ENCODE peak calls at places on chromosomes 2 and 18, in six cellular contexts. J is prostate gland, O is HCT116, C is sigmoid colon, Y is GM12878, Z is H1. X is an unnamed sample.

GRCh38 chr2:61263848-61264247 is 101.9 kb downstream of the C2orf74 start:
- DNase-seq in J (no peak), O (no peak), C (no peak), Y (no peak), Z (no peak), X (no peak)

GRCh38 chr2:27209621-27210401 is 2.0 kb upstream of the ATRAID start:
- DNase-seq in J (no peak), O (no peak), C (peak), Y (no peak), Z (no peak), X (peak)

GRCh38 chr18:39753178-39753577 is 2187.6 kb upstream of the CELF4 start:
- DNase-seq in J (no peak), O (no peak), C (no peak), Y (no peak), Z (no peak), X (no peak)

GRCh38 chr2:96870631-96871255 is 863 bp upstream of the SEMA4C start:
- DNase-seq in J (peak), O (no peak), C (peak), Y (no peak), Z (no peak), X (peak)

GRCh38 chr2:120379916-120380893 is 34.3 kb downstream of the INHBB start:
- DNase-seq in J (no peak), O (no peak), C (no peak), Y (no peak), Z (no peak), X (no peak)

GRCh38 chr2:65504814-65505697 is 72.7 kb upstream of the SPRED2 start:
- DNase-seq in J (peak), O (no peak), C (no peak), Y (no peak), Z (no peak), X (no peak)

GRCh38 chr2:12070581-12070980 is 324.1 kb downstream of the LPIN1 start:
- DNase-seq in J (no peak), O (no peak), C (no peak), Y (no peak), Z (no peak), X (no peak)

GRCh38 chr2:195364015-195364965 is 292.7 kb upstream of the SLC39A10 start:
- DNase-seq in J (no peak), O (no peak), C (no peak), Y (no peak), Z (no peak), X (no peak)

GRCh38 chr2:120899373-120899772 is 163.7 kb downstream of the GLI2 start:
- DNase-seq in J (no peak), O (no peak), C (no peak), Y (no peak), Z (no peak), X (no peak)

GRCh38 chr18:77065221-77065981 is 67.2 kb downstream of the MBP start:
- DNase-seq in J (no peak), O (peak), C (no peak), Y (peak), Z (no peak), X (no peak)

GRCh38 chr2:20378891-20379519 is 28.4 kb upstream of the PUM2 start:
- DNase-seq in J (peak), O (peak), C (peak), Y (no peak), Z (peak), X (peak)

GRCh38 chr2:54810236-54810635 is 86.8 kb downstream of the EML6 start:
- DNase-seq in J (no peak), O (no peak), C (no peak), Y (no peak), Z (no peak), X (no peak)

GRCh38 chr2:226885769-226886435 is 50.0 kb downstream of the RHBDD1 start:
- DNase-seq in J (no peak), O (no peak), C (no peak), Y (no peak), Z (no peak), X (no peak)

GRCh38 chr2:112451317-112451716 is 17.9 kb upstream of the RGPD8 start:
- DNase-seq in J (no peak), O (no peak), C (no peak), Y (no peak), Z (no peak), X (no peak)

GRCh38 chr2:25331686-25332365 is 9.9 kb downstream of the DNMT3A start:
- DNase-seq in J (no peak), O (no peak), C (no peak), Y (no peak), Z (no peak), X (no peak)

GRCh38 chr2:233346930-233347329 is 7.4 kb upstream of the DGKD start:
- DNase-seq in J (no peak), O (no peak), C (no peak), Y (no peak), Z (no peak), X (peak)

GRCh38 chr2:135650721-135651120 is 90.9 kb upstream of the UBXN4 start:
- DNase-seq in J (no peak), O (no peak), C (no peak), Y (no peak), Z (no peak), X (no peak)

GRCh38 chr2:103161456-103162289 is 399.8 kb downstream of the TMEM182 start:
- DNase-seq in J (peak), O (peak), C (no peak), Y (no peak), Z (no peak), X (no peak)

DNA sequence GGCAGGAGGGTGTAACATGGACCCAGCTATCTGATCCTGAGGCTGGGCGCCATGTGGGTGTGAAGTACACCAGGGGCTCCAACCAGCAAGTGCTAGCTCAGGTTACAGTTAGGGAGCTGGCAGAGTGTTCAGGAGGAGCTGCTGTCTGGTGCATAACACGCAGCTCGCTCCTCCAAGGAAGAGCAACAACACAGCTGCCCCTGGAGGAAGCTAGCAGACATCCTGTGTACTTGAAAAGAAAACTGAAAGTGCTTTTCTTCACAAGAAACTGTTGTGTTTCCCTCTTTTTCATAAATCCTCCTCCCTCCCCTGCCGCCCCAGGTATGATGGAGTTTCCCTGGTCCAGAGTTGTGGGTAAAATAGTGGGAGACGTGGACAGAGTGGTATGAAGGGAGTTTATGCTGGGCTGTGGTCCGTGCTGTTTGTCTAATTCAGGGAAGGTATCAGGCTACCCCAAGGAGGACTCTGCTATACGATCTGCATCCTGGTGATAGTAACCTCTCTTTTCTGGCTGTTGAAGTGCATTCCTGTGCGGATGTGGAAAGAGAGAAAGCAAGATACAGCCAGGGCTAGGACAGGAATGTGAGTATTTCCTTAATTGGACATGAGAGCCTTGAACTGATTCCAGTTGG is 6.1 kb upstream of the LBH start:
- DNase-seq in J (peak), O (no peak), C (peak), Y (no peak), Z (no peak), X (peak)
- TF ChIP-seq POLR2AphosphoS5 in J (peak), O (no peak), C (peak), Y (peak), Z (no peak), X (peak)

GRCh38 chr2:201779996-201780673 is 598 bp downstream of the ALS2 start:
- DNase-seq in J (peak), O (no peak), C (no peak), Y (no peak), Z (no peak), X (no peak)
- TF ChIP-seq POLR2AphosphoS5 in J (no peak), O (no peak), C (no peak), Y (no peak), Z (no peak), X (no peak)

GRCh38 chr2:194345347-194345746 is 1311.7 kb upstream of the SLC39A10 start:
- DNase-seq in J (no peak), O (no peak), C (no peak), Y (no peak), Z (no peak), X (no peak)

GRCh38 chr2:194343167-194343566 is 1313.9 kb upstream of the SLC39A10 start:
- DNase-seq in J (no peak), O (no peak), C (no peak), Y (no peak), Z (no peak), X (no peak)

GRCh38 chr2:194346189-194346588 is 1310.8 kb upstream of the SLC39A10 start:
- DNase-seq in J (no peak), O (no peak), C (no peak), Y (no peak), Z (no peak), X (no peak)
- TF ChIP-seq POLR2AphosphoS5 in J (no peak), O (no peak), C (no peak), Y (no peak), Z (no peak), X (no peak)

GRCh38 chr2:73914667-73915066 is 12.0 kb upstream of the DGUOK start:
- DNase-seq in J (no peak), O (no peak), C (peak), Y (no peak), Z (no peak), X (no peak)
- TF ChIP-seq POLR2AphosphoS5 in J (no peak), O (no peak), C (peak), Y (no peak), Z (no peak), X (no peak)

DNA sequence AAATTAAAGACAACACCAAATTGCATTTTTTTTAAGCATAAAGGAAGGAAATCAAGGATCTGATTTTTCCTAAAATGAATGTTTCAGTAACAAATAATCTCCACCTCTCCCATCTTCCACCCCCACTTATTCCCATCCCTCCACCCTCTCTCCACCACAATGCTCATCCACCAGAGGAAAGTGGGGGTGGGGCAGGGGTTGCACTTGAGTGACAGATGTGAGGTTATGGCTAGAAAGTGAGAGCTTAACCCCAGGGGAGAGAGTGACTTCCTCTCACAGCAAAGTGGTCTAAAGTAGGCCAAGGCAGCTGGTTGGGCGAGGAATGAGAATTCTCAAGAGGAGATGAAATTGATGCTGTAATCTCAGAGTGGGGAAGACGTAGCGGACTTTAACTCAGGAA is 104.7 kb downstream of the HNRNPLL start:
- DNase-seq in J (no peak), O (no peak), C (no peak), Y (no peak), Z (no peak), X (no peak)
- TF ChIP-seq POLR2AphosphoS5 in J (no peak), O (no peak), C (no peak), Y (no peak), Z (no peak), X (no peak)